ENCODE peak calls at places on chromosomes 2 and 18, in seven cellular contexts. H is HCT116, C is K562, Y is GM12878, F is IMR-90, D is HepG2, N is H1. V is an unnamed sample. For H4K20me1, the result is how much of the 10 kb centered on the place peaks cover.

GRCh38 chr2:43075906-43076585 is 150.4 kb downstream of the ZFP36L2 start:
- DNase-seq in H (no peak), C (no peak), Y (no peak), F (peak), D (no peak), N (no peak), V (no peak)

GRCh38 chr18:79567481-79568147 is 112.0 kb upstream of the CTDP1 start:
- DNase-seq in H (no peak), C (no peak), Y (no peak), F (peak), D (no peak), N (no peak), V (no peak)

GRCh38 chr18:54949588-54949987 is 9.7 kb downstream of the CCDC68 start:
- DNase-seq in H (no peak), C (no peak), Y (no peak), F (no peak), D (no peak), N (no peak), V (no peak)

GRCh38 chr2:105671156-105671555 is 73.6 kb upstream of the NCK2 start:
- DNase-seq in H (no peak), C (no peak), Y (no peak), F (peak), D (no peak), N (peak), V (no peak)

GRCh38 chr2:104708967-104709366 is 144.9 kb upstream of the POU3F3 start:
- DNase-seq in H (no peak), C (no peak), Y (no peak), F (no peak), D (no peak), N (no peak), V (no peak)

GRCh38 chr2:109348645-109349554 is 219.9 kb downstream of the SH3RF3 start:
- DNase-seq in H (no peak), C (no peak), Y (no peak), F (no peak), D (no peak), N (peak), V (no peak)

GRCh38 chr18:29373000-29373399 is 1196.1 kb upstream of the CDH2 start:
- DNase-seq in H (no peak), C (no peak), Y (no peak), F (no peak), D (no peak), N (no peak), V (no peak)

GRCh38 chr2:232836934-232837333 is 33.1 kb upstream of the SNORC start:
- DNase-seq in H (no peak), C (no peak), Y (no peak), F (no peak), D (no peak), N (no peak), V (no peak)

GRCh38 chr2:150983498-150983897 is 278.2 kb downstream of the RBM43 start:
- DNase-seq in H (no peak), C (no peak), Y (no peak), F (no peak), D (no peak), N (no peak), V (no peak)

GRCh38 chr2:54613361-54613760 is 110.1 kb upstream of the EML6 start:
- DNase-seq in H (no peak), C (no peak), Y (no peak), F (peak), D (no peak), N (no peak), V (no peak)

GRCh38 chr2:10223932-10224720 is 78.6 kb upstream of the HPCAL1 start:
- DNase-seq in H (no peak), C (no peak), Y (no peak), F (no peak), D (no peak), N (no peak), V (no peak)

GRCh38 chr2:69601179-69601612 is 42.3 kb downstream of the AAK1 start:
- DNase-seq in H (peak), C (peak), Y (no peak), F (peak), D (peak), N (no peak), V (no peak)

GRCh38 chr18:74515620-74516231 is 18.6 kb upstream of the CNDP1 start:
- DNase-seq in H (no peak), C (no peak), Y (no peak), F (no peak), D (no peak), N (no peak), V (no peak)

GRCh38 chr2:237644059-237644703 is 16.8 kb downstream of the LRRFIP1 start:
- DNase-seq in H (no peak), C (no peak), Y (no peak), F (no peak), D (no peak), N (no peak), V (no peak)

GRCh38 chr2:237643582-237643981 is 16.2 kb downstream of the LRRFIP1 start:
- DNase-seq in H (no peak), C (no peak), Y (no peak), F (no peak), D (no peak), N (no peak), V (no peak)

GRCh38 chr2:237643066-237643465 is 15.7 kb downstream of the LRRFIP1 start:
- DNase-seq in H (no peak), C (no peak), Y (no peak), F (no peak), D (no peak), N (no peak), V (no peak)

GRCh38 chr2:237640493-237640998 is 13.2 kb downstream of the LRRFIP1 start:
- DNase-seq in H (no peak), C (no peak), Y (no peak), F (no peak), D (no peak), N (no peak), V (no peak)

DNA sequence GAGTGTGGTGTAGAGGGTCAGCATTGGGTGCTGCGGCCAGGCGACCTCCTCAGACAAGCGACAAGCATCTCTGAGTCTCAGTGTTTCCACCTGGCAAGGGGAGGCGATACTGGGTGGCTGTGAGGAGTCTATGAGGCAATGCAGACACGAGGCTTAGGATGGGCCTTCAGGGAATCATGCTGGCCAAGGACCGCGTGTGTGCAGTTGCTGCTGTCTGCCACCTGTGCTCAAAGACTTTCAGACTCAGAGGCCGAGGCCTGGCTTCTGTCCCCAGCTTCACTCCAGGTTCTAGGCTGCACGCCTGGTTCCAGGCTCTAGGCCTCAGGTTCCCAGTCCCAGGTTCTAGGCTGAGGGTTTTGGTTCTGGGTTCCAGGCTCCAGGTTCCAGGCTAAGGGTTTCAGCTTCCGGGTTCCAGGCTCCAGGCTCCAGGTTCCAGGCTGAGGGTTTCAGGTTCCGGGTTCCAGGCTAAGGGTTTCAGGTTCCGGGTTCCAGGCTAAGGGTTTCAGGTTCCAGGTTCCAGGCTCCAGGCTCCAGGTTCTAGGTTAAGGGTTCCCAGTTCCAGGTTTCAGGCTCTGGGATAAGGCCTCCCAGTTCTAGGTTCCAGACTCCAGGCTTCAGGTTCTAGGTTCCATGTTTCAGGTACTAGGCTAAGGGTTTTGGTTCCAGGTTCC is 14.8 kb downstream of the LRRFIP1 start:
- DNase-seq in H (no peak), C (no peak), Y (no peak), F (no peak), D (no peak), N (peak), V (no peak)
- H4K20me1 ChIP-seq in H (under half), C (under half), Y (under half), F (half or more), D (under half), N (under half), V (under half)

DNA sequence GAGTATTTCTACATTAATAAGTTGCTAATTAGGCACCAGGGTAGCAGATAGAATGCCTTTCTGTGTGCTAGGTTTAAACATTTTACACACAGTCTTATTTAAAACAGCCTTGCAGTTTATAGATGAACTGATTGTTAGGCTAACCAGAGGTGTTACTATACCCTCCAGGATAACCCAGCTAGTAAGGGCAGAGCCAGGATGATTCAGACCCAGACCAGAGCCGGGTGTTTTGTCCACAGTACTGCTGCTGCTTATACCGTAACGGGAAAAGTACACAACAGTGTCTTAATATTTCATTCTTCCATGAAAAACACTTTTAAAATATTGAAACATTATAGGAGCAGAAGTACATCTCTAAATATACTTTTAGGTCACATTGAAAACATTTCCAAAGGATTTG is 82.7 kb downstream of the MALT1 start:
- DNase-seq in H (no peak), C (no peak), Y (no peak), F (peak), D (no peak), N (no peak), V (no peak)
- TF ChIP-seq RAD21 in H (no peak), C (no peak), Y (no peak), F (no peak), D (no peak), N (no peak), V (no peak)

GRCh38 chr2:86185517-86186212 is 9.6 kb downstream of the IMMT start:
- DNase-seq in H (no peak), C (no peak), Y (no peak), F (no peak), D (no peak), N (no peak), V (no peak)

GRCh38 chr2:86189782-86190416 is 5.4 kb downstream of the IMMT start:
- DNase-seq in H (no peak), C (peak), Y (no peak), F (no peak), D (no peak), N (no peak), V (no peak)

DNA sequence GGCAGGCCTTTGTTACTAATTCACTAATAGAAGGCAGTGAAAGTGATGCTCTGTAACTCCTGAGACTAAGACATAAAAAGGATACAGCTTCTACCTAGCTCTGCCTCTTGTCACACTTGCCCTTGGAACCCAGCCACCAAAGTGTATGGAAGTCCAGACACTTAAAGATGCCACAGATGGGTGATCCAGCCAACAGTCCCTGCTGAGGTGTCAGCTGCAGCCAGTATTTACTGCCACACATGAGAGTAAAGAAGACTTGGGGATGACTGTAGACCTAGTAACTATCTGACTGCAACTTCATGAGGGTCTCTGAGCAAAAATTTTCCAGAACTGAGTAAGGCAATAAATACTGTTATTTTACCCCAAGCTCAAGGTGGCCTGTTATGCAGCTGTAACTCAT is 8.8 kb downstream of the IMMT start:
- DNase-seq in H (no peak), C (no peak), Y (no peak), F (no peak), D (no peak), N (no peak), V (no peak)
- H4K20me1 ChIP-seq in H (under half), C (under half), Y (under half), F (half or more), D (under half), N (under half), V (half or more)

GRCh38 chr2:217900780-217901360 is 101.9 kb downstream of the TNS1 start:
- DNase-seq in H (no peak), C (no peak), Y (no peak), F (no peak), D (no peak), N (no peak), V (no peak)
- TF ChIP-seq RAD21 in H (no peak), C (no peak), Y (no peak), F (no peak), D (no peak), N (no peak), V (no peak)

GRCh38 chr2:52776571-52776970 is 991.0 kb upstream of the CHAC2 start:
- DNase-seq in H (no peak), C (no peak), Y (no peak), F (peak), D (no peak), N (no peak), V (no peak)

GRCh38 chr2:52775674-52776073 is 991.9 kb upstream of the CHAC2 start:
- DNase-seq in H (no peak), C (no peak), Y (no peak), F (peak), D (no peak), N (no peak), V (no peak)

GRCh38 chr2:52779446-52779845 is 988.2 kb upstream of the CHAC2 start:
- DNase-seq in H (no peak), C (no peak), Y (no peak), F (no peak), D (no peak), N (no peak), V (no peak)
- H4K20me1 ChIP-seq in H (under half), C (under half), Y (under half), F (under half), D (under half), N (under half), V (under half)

DNA sequence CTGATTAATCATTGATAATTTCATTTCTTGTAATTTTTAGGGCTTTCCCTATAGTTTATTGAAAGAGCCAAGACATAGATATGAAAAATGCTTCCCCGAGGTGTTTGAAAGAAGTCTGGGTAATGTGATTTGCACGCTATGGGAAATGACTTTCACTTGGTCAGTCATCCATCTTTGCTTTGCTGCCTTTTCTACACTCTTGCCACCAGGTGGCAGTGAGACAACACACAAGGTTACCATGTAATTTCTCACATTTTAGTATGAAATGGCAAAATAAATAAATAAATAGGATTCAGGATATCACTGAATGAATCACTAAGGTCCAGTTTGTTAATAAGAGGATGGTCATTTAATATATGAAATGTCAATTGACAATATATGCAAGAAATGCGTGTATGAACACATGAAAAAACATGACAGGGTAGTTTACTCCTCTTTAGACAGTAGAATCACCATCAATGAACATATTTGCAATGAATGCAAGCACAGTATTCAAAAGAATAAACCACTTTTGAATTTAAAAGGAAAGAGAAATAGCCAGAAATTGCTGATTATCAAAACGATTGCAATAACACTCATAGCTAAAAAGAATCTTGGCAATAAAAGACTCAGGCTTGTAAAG is 52.2 kb upstream of the KCNH7 start:
- DNase-seq in H (peak), C (peak), Y (peak), F (peak), D (peak), N (no peak), V (peak)
- TF ChIP-seq RAD21 in H (peak), C (peak), Y (peak), F (peak), D (peak), N (peak), V (peak)